ENCODE peak calls at places on chromosomes 5 and 9, in ten cellular contexts. C is GM12878; L is right atrium auricular region; I is endodermal cell; X is coronary artery; V is K562; U is pancreas; Y is effector memory CD4-positive, alpha-beta T cell; M is AG04450; W is heart right ventricle. A is an unnamed sample.

GRCh38 chr9:115691097-115691496 is 462.5 kb upstream of the PAPPA start:
- DNase-seq in C (no peak), L (no peak), I (no peak), X (no peak), V (no peak), U (no peak), Y (no peak), M (peak; percentile 93), W (no peak), A (no peak)

GRCh38 chr9:122112238-122112637 is 19.1 kb upstream of the TTLL11 start:
- DNase-seq in C (no peak), L (no peak), I (no peak), X (no peak), V (no peak), U (no peak), Y (no peak), M (no peak), W (no peak), A (no peak)

GRCh38 chr5:84275609-84276008 is 109.1 kb downstream of the EDIL3 start:
- DNase-seq in C (no peak), L (no peak), I (no peak), X (no peak), V (no peak), U (no peak), Y (no peak), M (no peak), W (no peak), A (no peak)

GRCh38 chr5:15807861-15808260 is 307.9 kb downstream of the FBXL7 start:
- DNase-seq in C (no peak), L (no peak), I (no peak), X (no peak), V (no peak), U (no peak), Y (no peak), M (no peak), W (no peak), A (no peak)

GRCh38 chr5:150440948-150441812 is 8.4 kb downstream of the RPS14 start:
- DNase-seq in C (no peak), L (no peak), I (peak; percentile 75), X (no peak), V (peak; percentile 48), U (no peak), Y (no peak), M (no peak), W (no peak), A (no peak)

GRCh38 chr9:133584167-133584558 is 25.0 kb downstream of the FAM163B start:
- DNase-seq in C (no peak), L (no peak), I (no peak), X (no peak), V (no peak), U (no peak), Y (no peak), M (no peak), W (no peak), A (no peak)

GRCh38 chr5:154262376-154262775 is 71.8 kb downstream of the GALNT10 start:
- DNase-seq in C (no peak), L (no peak), I (no peak), X (no peak), V (no peak), U (no peak), Y (no peak), M (no peak), W (no peak), A (no peak)

GRCh38 chr5:145294321-145294720 is 540.8 kb downstream of the PRELID2 start:
- DNase-seq in C (no peak), L (no peak), I (no peak), X (no peak), V (no peak), U (no peak), Y (no peak), M (no peak), W (no peak), A (no peak)

GRCh38 chr5:151051066-151051930 is 29.5 kb downstream of the TNIP1 start:
- DNase-seq in C (peak; percentile 43), L (peak; percentile 85), I (peak; percentile 95), X (no peak), V (peak; percentile 85), U (peak; percentile 85), Y (peak; percentile 47), M (peak; percentile 43), W (peak; percentile 81), A (peak; percentile 64)

GRCh38 chr9:69030851-69031645 is 4.5 kb upstream of the FXN start:
- DNase-seq in C (no peak), L (no peak), I (no peak), X (no peak), V (no peak), U (no peak), Y (no peak), M (no peak), W (no peak), A (no peak)

GRCh38 chr5:108193021-108193795 is 188.7 kb downstream of the FBXL17 start:
- DNase-seq in C (no peak), L (no peak), I (no peak), X (no peak), V (no peak), U (no peak), Y (no peak), M (peak; percentile 15), W (no peak), A (no peak)

GRCh38 chr9:123299558-123300126 is 31.3 kb upstream of the STRBP start:
- DNase-seq in C (no peak), L (no peak), I (peak; percentile 49), X (no peak), V (peak; percentile 88), U (no peak), Y (no peak), M (no peak), W (no peak), A (no peak)

GRCh38 chr9:123300554-123300953 is 32.2 kb upstream of the STRBP start:
- DNase-seq in C (no peak), L (no peak), I (peak; percentile 30), X (no peak), V (peak; percentile 85), U (no peak), Y (no peak), M (no peak), W (no peak), A (no peak)

GRCh38 chr9:123304340-123304691 is 35.9 kb upstream of the STRBP start:
- DNase-seq in C (no peak), L (no peak), I (no peak), X (no peak), V (peak; percentile 51), U (no peak), Y (no peak), M (no peak), W (no peak), A (no peak)

GRCh38 chr9:123305879-123306278 is 37.5 kb upstream of the STRBP start:
- DNase-seq in C (no peak), L (no peak), I (no peak), X (no peak), V (no peak), U (peak; percentile 15), Y (no peak), M (no peak), W (no peak), A (no peak)

GRCh38 chr9:123302348-123303214 is 34.2 kb upstream of the STRBP start:
- DNase-seq in C (no peak), L (no peak), I (peak; percentile 49), X (no peak), V (peak; percentile 81), U (no peak), Y (no peak), M (no peak), W (no peak), A (no peak)
- H3K4me3 ChIP-seq in C (no peak overlapping the region), L (no peak overlapping the region), I (no peak overlapping the region), X (no peak overlapping the region), V (no peak overlapping the region), U (no peak overlapping the region), Y (no peak overlapping the region), M (no peak overlapping the region), W (no peak overlapping the region), A (no peak overlapping the region)

GRCh38 chr9:2019723-2020122 is 4.6 kb downstream of the SMARCA2 start:
- DNase-seq in C (no peak), L (no peak), I (no peak), X (no peak), V (no peak), U (no peak), Y (no peak), M (no peak), W (no peak), A (no peak)

GRCh38 chr9:2018162-2018643 is 3.1 kb downstream of the SMARCA2 start:
- DNase-seq in C (no peak), L (no peak), I (no peak), X (no peak), V (no peak), U (no peak), Y (no peak), M (no peak), W (no peak), A (peak; percentile 39)

GRCh38 chr9:2017209-2017458 is 2.0 kb downstream of the SMARCA2 start:
- DNase-seq in C (no peak), L (no peak), I (peak; percentile 60), X (no peak), V (no peak), U (no peak), Y (no peak), M (no peak), W (no peak), A (no peak)

GRCh38 chr9:2017459-2018161 is 2.5 kb downstream of the SMARCA2 start:
- DNase-seq in C (no peak), L (peak; percentile 84), I (peak; percentile 80), X (peak; percentile 87), V (peak; percentile 65), U (peak; percentile 80), Y (peak; percentile 74), M (peak; percentile 37), W (peak; percentile 81), A (peak; percentile 91)

GRCh38 chr9:2018764-2019548 is 3.8 kb downstream of the SMARCA2 start:
- DNase-seq in C (no peak), L (no peak), I (no peak), X (no peak), V (peak; percentile 32), U (no peak), Y (no peak), M (no peak), W (no peak), A (peak; percentile 45)
- H3K27ac ChIP-seq in C (peak overlapping the region; percentile 91), L (peak overlapping the region; percentile 95), I (no peak overlapping the region), X (peak overlapping the region; percentile 98), V (peak overlapping the region; percentile 93), U (peak overlapping the region; percentile 96), Y (peak overlapping the region; percentile 88), M (no peak overlapping the region), W (no peak overlapping the region), A (peak overlapping the region; percentile 92)

DNA sequence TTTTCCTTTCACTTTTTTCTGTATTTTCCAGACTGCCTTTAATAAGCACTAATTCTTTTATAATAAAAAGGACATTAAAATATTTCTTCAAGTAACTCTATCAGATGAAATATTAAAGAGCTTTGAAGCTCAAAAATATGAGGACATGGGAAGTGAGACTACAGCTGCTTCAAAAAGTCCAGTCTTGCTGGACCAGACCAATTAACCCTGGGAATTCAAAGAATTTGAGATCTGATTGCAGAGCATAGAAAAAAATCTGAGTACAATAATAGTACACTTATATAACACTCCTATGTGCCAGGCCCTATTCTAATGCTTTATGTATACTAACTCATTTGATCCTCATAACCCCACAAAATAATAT is 9.8 kb downstream of the TMEM245 start:
- DNase-seq in C (no peak), L (no peak), I (no peak), X (no peak), V (no peak), U (no peak), Y (no peak), M (no peak), W (no peak), A (no peak)
- H3K4me3 ChIP-seq in C (no peak overlapping the region), L (no peak overlapping the region), I (no peak overlapping the region), X (peak overlapping the region; percentile 33), V (no peak overlapping the region), U (no peak overlapping the region), Y (no peak overlapping the region), M (no peak overlapping the region), W (no peak overlapping the region), A (no peak overlapping the region)

GRCh38 chr5:143040622-143041021 is 270.4 kb downstream of the ARHGAP26 start:
- DNase-seq in C (no peak), L (no peak), I (no peak), X (no peak), V (no peak), U (no peak), Y (no peak), M (no peak), W (no peak), A (no peak)
- H3K27ac ChIP-seq in C (no peak overlapping the region), L (no peak overlapping the region), I (no peak overlapping the region), X (no peak overlapping the region), V (no peak overlapping the region), U (no peak overlapping the region), Y (no peak overlapping the region), M (no peak overlapping the region), W (no peak overlapping the region), A (no peak overlapping the region)

A was measured in CD4-positive, alpha-beta memory T cell.